ENCODE peak calls at places on chromosome 19, in eight cellular contexts. One of them, this sample, is unnamed.

GRCh38 chr19:32676186-32676894 is 692 bp downstream of the RGS9BP start:
- DNase-seq in CD4-positive, alpha-beta memory T cell: peak
- DNase-seq in CD8-positive, alpha-beta T cell: no peak
- DNase-seq in small intestine: peak
- DNase-seq in uterus: peak
- DNase-seq in ascending aorta: no peak
- DNase-seq in testis: no peak
- DNase-seq in neuronal stem cell: peak
- DNase-seq in this sample: peak

GRCh38 chr19:11164879-11165406 is 9.4 kb upstream of the SPC24 start:
- DNase-seq in testis: peak
- DNase-seq in CD8-positive, alpha-beta T cell: no peak
- DNase-seq in uterus: peak
- DNase-seq in ascending aorta: peak
- DNase-seq in CD4-positive, alpha-beta memory T cell: no peak
- DNase-seq in neuronal stem cell: no peak
- DNase-seq in small intestine: no peak
- DNase-seq in this sample: no peak

GRCh38 chr19:11446652-11447301 is 11.3 kb downstream of the PRKCSH start:
- DNase-seq in ascending aorta: no peak
- DNase-seq in testis: no peak
- DNase-seq in small intestine: peak
- DNase-seq in CD8-positive, alpha-beta T cell: no peak
- DNase-seq in uterus: peak
- DNase-seq in neuronal stem cell: no peak
- DNase-seq in CD4-positive, alpha-beta memory T cell: peak
- DNase-seq in this sample: peak

GRCh38 chr19:14704450-14704849 is 14.6 kb downstream of the ZNF333 start:
- DNase-seq in testis: no peak
- DNase-seq in ascending aorta: no peak
- DNase-seq in CD4-positive, alpha-beta memory T cell: no peak
- DNase-seq in small intestine: no peak
- DNase-seq in uterus: no peak
- DNase-seq in CD8-positive, alpha-beta T cell: no peak
- DNase-seq in neuronal stem cell: no peak
- DNase-seq in this sample: no peak

GRCh38 chr19:18290250-18291018 is 9.0 kb upstream of the JUND start:
- DNase-seq in CD4-positive, alpha-beta memory T cell: peak
- DNase-seq in ascending aorta: peak
- DNase-seq in small intestine: peak
- DNase-seq in testis: no peak
- DNase-seq in uterus: no peak
- DNase-seq in neuronal stem cell: no peak
- DNase-seq in CD8-positive, alpha-beta T cell: peak
- DNase-seq in this sample: peak

GRCh38 chr19:1847348-1847683 is 967 bp downstream of the REXO1 start:
- DNase-seq in small intestine: no peak
- DNase-seq in ascending aorta: no peak
- DNase-seq in CD4-positive, alpha-beta memory T cell: no peak
- DNase-seq in uterus: no peak
- DNase-seq in testis: no peak
- DNase-seq in CD8-positive, alpha-beta T cell: no peak
- DNase-seq in neuronal stem cell: no peak
- DNase-seq in this sample: no peak

GRCh38 chr19:39265321-39265916 is 2.8 kb upstream of the IFNL2 start:
- DNase-seq in CD8-positive, alpha-beta T cell: no peak
- DNase-seq in CD4-positive, alpha-beta memory T cell: no peak
- DNase-seq in ascending aorta: no peak
- DNase-seq in testis: peak
- DNase-seq in uterus: no peak
- DNase-seq in small intestine: no peak
- DNase-seq in neuronal stem cell: no peak
- DNase-seq in this sample: no peak

GRCh38 chr19:49327878-49328544 is 3.0 kb upstream of the SLC6A16 start:
- DNase-seq in CD8-positive, alpha-beta T cell: no peak
- DNase-seq in neuronal stem cell: no peak
- DNase-seq in small intestine: peak
- DNase-seq in ascending aorta: peak
- DNase-seq in uterus: no peak
- DNase-seq in testis: no peak
- DNase-seq in CD4-positive, alpha-beta memory T cell: peak
- DNase-seq in this sample: peak

GRCh38 chr19:5292453-5292842 is 48.2 kb downstream of the PTPRS start:
- DNase-seq in CD8-positive, alpha-beta T cell: no peak
- DNase-seq in ascending aorta: no peak
- DNase-seq in testis: no peak
- DNase-seq in small intestine: no peak
- DNase-seq in CD4-positive, alpha-beta memory T cell: no peak
- DNase-seq in uterus: no peak
- DNase-seq in neuronal stem cell: no peak
- DNase-seq in this sample: peak

GRCh38 chr19:28148554-28148953 is 1064.4 kb downstream of the UQCRFS1 start:
- DNase-seq in CD4-positive, alpha-beta memory T cell: no peak
- DNase-seq in CD8-positive, alpha-beta T cell: no peak
- DNase-seq in uterus: no peak
- DNase-seq in testis: no peak
- DNase-seq in small intestine: no peak
- DNase-seq in neuronal stem cell: no peak
- DNase-seq in ascending aorta: no peak
- DNase-seq in this sample: peak

GRCh38 chr19:6730153-6730804 is 7.1 kb downstream of the GPR108 start:
- DNase-seq in CD4-positive, alpha-beta memory T cell: no peak
- DNase-seq in ascending aorta: peak
- DNase-seq in small intestine: peak
- DNase-seq in neuronal stem cell: no peak
- DNase-seq in CD8-positive, alpha-beta T cell: no peak
- DNase-seq in uterus: peak
- DNase-seq in testis: peak
- DNase-seq in this sample: peak

GRCh38 chr19:45508681-45508930 is 1.3 kb downstream of the VASP start:
- DNase-seq in small intestine: no peak
- DNase-seq in CD4-positive, alpha-beta memory T cell: no peak
- DNase-seq in ascending aorta: no peak
- DNase-seq in testis: no peak
- DNase-seq in neuronal stem cell: no peak
- DNase-seq in CD8-positive, alpha-beta T cell: no peak
- DNase-seq in uterus: no peak
- DNase-seq in this sample: no peak

GRCh38 chr19:20513179-20513934 is 52.2 kb downstream of the ZNF737 start:
- DNase-seq in CD4-positive, alpha-beta memory T cell: no peak
- DNase-seq in CD8-positive, alpha-beta T cell: no peak
- DNase-seq in uterus: no peak
- DNase-seq in small intestine: no peak
- DNase-seq in neuronal stem cell: no peak
- DNase-seq in ascending aorta: no peak
- DNase-seq in testis: no peak
- DNase-seq in this sample: no peak

GRCh38 chr19:46786236-46787039 is 2.0 kb downstream of the SLC1A5 start:
- DNase-seq in small intestine: peak
- DNase-seq in testis: peak
- DNase-seq in ascending aorta: peak
- DNase-seq in uterus: peak
- DNase-seq in CD8-positive, alpha-beta T cell: peak
- DNase-seq in CD4-positive, alpha-beta memory T cell: peak
- DNase-seq in neuronal stem cell: peak
- DNase-seq in this sample: peak

GRCh38 chr19:54696117-54696548 is 28.1 kb upstream of the KIR3DL3 start:
- DNase-seq in uterus: no peak
- DNase-seq in small intestine: no peak
- DNase-seq in neuronal stem cell: no peak
- DNase-seq in ascending aorta: no peak
- DNase-seq in CD4-positive, alpha-beta memory T cell: no peak
- DNase-seq in CD8-positive, alpha-beta T cell: no peak
- DNase-seq in testis: no peak
- DNase-seq in this sample: peak

GRCh38 chr19:16584825-16585801 is 12.9 kb upstream of the SLC35E1 start:
- DNase-seq in small intestine: no peak
- DNase-seq in uterus: no peak
- DNase-seq in testis: no peak
- DNase-seq in ascending aorta: no peak
- DNase-seq in CD4-positive, alpha-beta memory T cell: no peak
- DNase-seq in CD8-positive, alpha-beta T cell: no peak
- DNase-seq in neuronal stem cell: no peak
- DNase-seq in this sample: peak
- H3K4me3 ChIP-seq in small intestine: peak
- H3K4me3 ChIP-seq in uterus: no peak
- H3K4me3 ChIP-seq in testis: no peak
- H3K4me3 ChIP-seq in ascending aorta: no peak
- H3K4me3 ChIP-seq in CD4-positive, alpha-beta memory T cell: peak
- H3K4me3 ChIP-seq in CD8-positive, alpha-beta T cell: peak
- H3K4me3 ChIP-seq in neuronal stem cell: no peak
- H3K4me3 ChIP-seq in this sample: peak

DNA sequence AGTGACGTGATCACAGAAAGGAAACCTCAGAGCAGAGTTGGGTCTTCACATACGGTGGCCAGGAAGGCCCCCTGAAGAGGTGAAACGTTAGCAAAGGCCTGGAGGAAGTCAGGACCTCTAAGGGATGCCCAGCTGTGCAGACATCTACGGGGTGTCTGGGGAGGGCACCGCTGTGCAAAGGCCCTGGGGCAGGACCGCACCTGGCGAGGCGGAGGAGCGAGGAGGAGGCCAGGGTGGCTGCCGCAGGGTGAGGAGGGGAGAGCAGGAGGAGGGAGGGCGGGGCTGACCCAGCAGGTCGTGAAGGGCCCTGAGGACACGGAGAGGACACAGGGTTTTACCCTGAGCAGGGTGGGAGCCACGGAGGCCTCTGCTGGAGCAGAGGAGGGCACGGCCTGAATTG is 11.8 kb upstream of the MADCAM1 start:
- DNase-seq in CD4-positive, alpha-beta memory T cell: no peak
- DNase-seq in neuronal stem cell: no peak
- DNase-seq in testis: no peak
- DNase-seq in ascending aorta: no peak
- DNase-seq in CD8-positive, alpha-beta T cell: no peak
- DNase-seq in uterus: no peak
- DNase-seq in small intestine: no peak
- DNase-seq in this sample: no peak
- H3K4me3 ChIP-seq in CD4-positive, alpha-beta memory T cell: no peak
- H3K4me3 ChIP-seq in neuronal stem cell: no peak
- H3K4me3 ChIP-seq in testis: no peak
- H3K4me3 ChIP-seq in ascending aorta: no peak
- H3K4me3 ChIP-seq in CD8-positive, alpha-beta T cell: no peak
- H3K4me3 ChIP-seq in uterus: no peak
- H3K4me3 ChIP-seq in small intestine: no peak
- H3K4me3 ChIP-seq in this sample: no peak

GRCh38 chr19:16613841-16614240 is 14.2 kb downstream of the MED26 start:
- DNase-seq in CD8-positive, alpha-beta T cell: no peak
- DNase-seq in testis: no peak
- DNase-seq in neuronal stem cell: no peak
- DNase-seq in small intestine: no peak
- DNase-seq in uterus: no peak
- DNase-seq in ascending aorta: no peak
- DNase-seq in CD4-positive, alpha-beta memory T cell: no peak
- DNase-seq in this sample: no peak

GRCh38 chr19:16618248-16618647 is 9.8 kb downstream of the MED26 start:
- DNase-seq in neuronal stem cell: no peak
- DNase-seq in CD8-positive, alpha-beta T cell: no peak
- DNase-seq in uterus: no peak
- DNase-seq in CD4-positive, alpha-beta memory T cell: no peak
- DNase-seq in testis: no peak
- DNase-seq in small intestine: no peak
- DNase-seq in ascending aorta: no peak
- DNase-seq in this sample: no peak

GRCh38 chr19:16614941-16615340 is 13.1 kb downstream of the MED26 start:
- DNase-seq in neuronal stem cell: no peak
- DNase-seq in CD4-positive, alpha-beta memory T cell: no peak
- DNase-seq in uterus: no peak
- DNase-seq in small intestine: no peak
- DNase-seq in ascending aorta: no peak
- DNase-seq in testis: no peak
- DNase-seq in CD8-positive, alpha-beta T cell: no peak
- DNase-seq in this sample: no peak

GRCh38 chr19:16612631-16613030 is 15.4 kb downstream of the MED26 start:
- DNase-seq in testis: no peak
- DNase-seq in uterus: no peak
- DNase-seq in CD8-positive, alpha-beta T cell: no peak
- DNase-seq in CD4-positive, alpha-beta memory T cell: no peak
- DNase-seq in ascending aorta: no peak
- DNase-seq in small intestine: no peak
- DNase-seq in neuronal stem cell: no peak
- DNase-seq in this sample: peak

DNA sequence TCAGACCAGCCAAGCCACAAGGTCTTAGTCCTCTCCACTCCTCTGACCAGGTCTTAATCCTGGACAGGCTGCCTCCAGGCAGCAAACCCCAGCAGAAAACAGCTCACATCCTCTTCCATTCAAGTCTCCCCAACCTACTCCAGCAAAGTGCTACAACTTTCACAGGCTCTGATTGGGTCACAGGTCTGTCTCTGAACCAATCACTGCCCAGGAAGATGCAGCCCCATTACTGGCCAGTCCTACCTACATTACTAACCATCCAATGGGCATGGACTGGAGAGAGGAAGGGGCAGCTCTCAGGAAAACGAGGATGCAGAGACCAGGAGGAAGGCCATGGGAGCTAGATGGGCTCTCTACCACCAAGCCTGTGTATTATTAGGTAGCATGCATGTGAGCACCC is 12.2 kb downstream of the MED26 start:
- DNase-seq in neuronal stem cell: no peak
- DNase-seq in testis: no peak
- DNase-seq in uterus: no peak
- DNase-seq in ascending aorta: no peak
- DNase-seq in CD4-positive, alpha-beta memory T cell: no peak
- DNase-seq in small intestine: no peak
- DNase-seq in CD8-positive, alpha-beta T cell: no peak
- DNase-seq in this sample: peak
- H3K4me3 ChIP-seq in neuronal stem cell: no peak
- H3K4me3 ChIP-seq in testis: no peak
- H3K4me3 ChIP-seq in uterus: no peak
- H3K4me3 ChIP-seq in ascending aorta: no peak
- H3K4me3 ChIP-seq in CD4-positive, alpha-beta memory T cell: no peak
- H3K4me3 ChIP-seq in small intestine: no peak
- H3K4me3 ChIP-seq in CD8-positive, alpha-beta T cell: no peak
- H3K4me3 ChIP-seq in this sample: no peak

GRCh38 chr19:3672993-3673392 is 27.3 kb downstream of the PIP5K1C start:
- DNase-seq in uterus: no peak
- DNase-seq in CD4-positive, alpha-beta memory T cell: no peak
- DNase-seq in neuronal stem cell: no peak
- DNase-seq in testis: no peak
- DNase-seq in small intestine: no peak
- DNase-seq in CD8-positive, alpha-beta T cell: no peak
- DNase-seq in ascending aorta: no peak
- DNase-seq in this sample: no peak

GRCh38 chr19:3670258-3670795 is 29.9 kb downstream of the PIP5K1C start:
- DNase-seq in testis: peak
- DNase-seq in CD4-positive, alpha-beta memory T cell: no peak
- DNase-seq in uterus: peak
- DNase-seq in ascending aorta: peak
- DNase-seq in neuronal stem cell: no peak
- DNase-seq in CD8-positive, alpha-beta T cell: no peak
- DNase-seq in small intestine: no peak
- DNase-seq in this sample: no peak

GRCh38 chr19:3670796-3671679 is 29.2 kb downstream of the PIP5K1C start:
- DNase-seq in testis: peak
- DNase-seq in neuronal stem cell: no peak
- DNase-seq in small intestine: no peak
- DNase-seq in CD4-positive, alpha-beta memory T cell: no peak
- DNase-seq in CD8-positive, alpha-beta T cell: no peak
- DNase-seq in uterus: peak
- DNase-seq in ascending aorta: peak
- DNase-seq in this sample: no peak

GRCh38 chr19:3672575-3672948 is 27.7 kb downstream of the PIP5K1C start:
- DNase-seq in testis: no peak
- DNase-seq in ascending aorta: no peak
- DNase-seq in CD8-positive, alpha-beta T cell: no peak
- DNase-seq in CD4-positive, alpha-beta memory T cell: no peak
- DNase-seq in uterus: no peak
- DNase-seq in neuronal stem cell: no peak
- DNase-seq in small intestine: no peak
- DNase-seq in this sample: no peak

GRCh38 chr19:3671680-3672574 is 28.3 kb downstream of the PIP5K1C start:
- DNase-seq in CD8-positive, alpha-beta T cell: no peak
- DNase-seq in uterus: peak
- DNase-seq in testis: no peak
- DNase-seq in neuronal stem cell: no peak
- DNase-seq in CD4-positive, alpha-beta memory T cell: no peak
- DNase-seq in ascending aorta: no peak
- DNase-seq in small intestine: no peak
- DNase-seq in this sample: no peak
- H3K4me3 ChIP-seq in CD8-positive, alpha-beta T cell: no peak
- H3K4me3 ChIP-seq in uterus: peak
- H3K4me3 ChIP-seq in testis: no peak
- H3K4me3 ChIP-seq in neuronal stem cell: no peak
- H3K4me3 ChIP-seq in CD4-positive, alpha-beta memory T cell: no peak
- H3K4me3 ChIP-seq in ascending aorta: peak
- H3K4me3 ChIP-seq in small intestine: no peak
- H3K4me3 ChIP-seq in this sample: no peak

This sample was measured in NB4.